ENCODE peak calls at places on chromosomes 4 and X, in seven cellular contexts. I, O, P, G, T, F and R are unnamed samples. For H3K9me3, the result is how much of the 10 kb centered on the place peaks cover.

GRCh38 chrX:110745288-110745687 is 50.3 kb downstream of the CHRDL1 start:
- DNase-seq in F (no peak), P (no peak), O (no peak), G (no peak), I (no peak), T (no peak), R (no peak)

GRCh38 chr4:77800483-77801259 is 18.5 kb downstream of the CNOT6L start:
- DNase-seq in O (no peak), I (no peak), T (no peak), F (no peak), P (no peak), G (peak), R (no peak)

GRCh38 chr4:128837198-128837597 is 27.7 kb downstream of the JADE1 start:
- DNase-seq in G (no peak), P (no peak), O (no peak), T (no peak), F (no peak), I (no peak), R (no peak)

GRCh38 chr4:74501579-74501978 is 56.6 kb downstream of the AREG start:
- DNase-seq in O (no peak), T (no peak), I (no peak), G (peak), F (no peak), P (no peak), R (no peak)

GRCh38 chr4:156991161-156991560 is 19.6 kb upstream of the PDGFC start:
- DNase-seq in O (no peak), G (no peak), F (no peak), I (no peak), T (no peak), P (no peak), R (no peak)

GRCh38 chr4:65566473-65566872 is 103.8 kb downstream of the EPHA5 start:
- DNase-seq in P (no peak), G (no peak), I (no peak), O (no peak), F (no peak), T (no peak), R (no peak)

GRCh38 chrX:129323115-129323514 is 200.2 kb downstream of the SMARCA1 start:
- DNase-seq in T (no peak), I (no peak), F (no peak), P (no peak), G (no peak), O (no peak), R (no peak)

GRCh38 chr4:137678796-137679195 is 146.5 kb upstream of the PCDH18 start:
- DNase-seq in O (no peak), G (peak), P (no peak), T (no peak), F (no peak), I (no peak), R (no peak)

GRCh38 chrX:54452920-54453319 is 12.7 kb downstream of the TSR2 start:
- DNase-seq in I (no peak), G (peak), F (peak), P (peak), O (peak), T (no peak), R (peak)

GRCh38 chr4:138919094-138919936 is 96.3 kb upstream of the NOCT start:
- DNase-seq in P (peak), O (peak), T (peak), I (peak), G (peak), F (peak), R (peak)

GRCh38 chr4:158033416-158033863 is 139.4 kb downstream of the GASK1B start:
- DNase-seq in P (no peak), O (no peak), T (no peak), F (no peak), G (peak), I (no peak), R (no peak)

GRCh38 chr4:2265113-2266110 is 3.5 kb upstream of the MXD4 start:
- DNase-seq in T (no peak), I (no peak), G (no peak), O (no peak), F (no peak), P (no peak), R (no peak)

GRCh38 chr4:137455647-137456321 is 76.5 kb downstream of the PCDH18 start:
- DNase-seq in O (no peak), T (no peak), I (no peak), P (no peak), F (no peak), G (no peak), R (no peak)

GRCh38 chrX:17535229-17535628 is 160.2 kb downstream of the NHS start:
- DNase-seq in P (peak), G (peak), I (peak), T (no peak), F (peak), O (peak), R (peak)

GRCh38 chr4:25177147-25177546 is 16.9 kb upstream of the SEPSECS start:
- DNase-seq in T (no peak), F (no peak), P (no peak), O (no peak), I (no peak), G (no peak), R (no peak)

GRCh38 chr4:25169446-25169845 is 9.2 kb upstream of the SEPSECS start:
- DNase-seq in T (no peak), P (no peak), F (no peak), G (no peak), I (no peak), O (no peak), R (no peak)

GRCh38 chr4:25174674-25175073 is 14.4 kb upstream of the SEPSECS start:
- DNase-seq in F (no peak), G (no peak), P (no peak), T (no peak), O (no peak), I (no peak), R (no peak)

GRCh38 chr4:25171451-25171850 is 11.2 kb upstream of the SEPSECS start:
- DNase-seq in T (no peak), F (no peak), I (no peak), O (no peak), G (no peak), P (no peak), R (no peak)

GRCh38 chr4:25172964-25173917 is 13.0 kb upstream of the SEPSECS start:
- DNase-seq in F (no peak), T (no peak), P (no peak), O (no peak), I (no peak), G (peak), R (no peak)
- TF ChIP-seq CTCF in F (no peak), T (no peak), P (peak), O (no peak), I (no peak), G (no peak), R (no peak)

GRCh38 chrX:47448165-47448806 is 34.7 kb downstream of the ZNF41 start:
- DNase-seq in F (no peak), P (no peak), O (no peak), G (no peak), I (no peak), T (no peak), R (no peak)
- H3K9me3 ChIP-seq in F (under half), P (under half), O (under half), G (under half), I (under half), T (under half), R (under half)

GRCh38 chr4:83961575-83961974 is 425.7 kb downstream of the GPAT3 start:
- DNase-seq in F (no peak), T (no peak), I (no peak), O (no peak), G (no peak), P (no peak), R (no peak)
- TF ChIP-seq CTCF in F (no peak), T (no peak), I (no peak), O (no peak), G (no peak), P (no peak), R (no peak)

GRCh38 chrX:153971632-153972367 is at the start of gene HCFC1:
- DNase-seq in O (peak), I (peak), F (peak), P (peak), T (peak), G (peak), R (peak)

GRCh38 chrX:153974003-153974725 is 1.6 kb downstream of the TMEM187 start:
- DNase-seq in F (no peak), O (no peak), T (peak), I (no peak), G (no peak), P (peak), R (no peak)

GRCh38 chrX:153971124-153971631 is 440 bp downstream of the HCFC1 start:
- DNase-seq in O (peak), F (peak), I (peak), T (peak), P (peak), G (peak), R (peak)

GRCh38 chrX:153973127-153974002 is 811 bp downstream of the TMEM187 start:
- DNase-seq in I (no peak), O (no peak), T (peak), G (no peak), P (peak), F (no peak), R (no peak)

GRCh38 chrX:153972368-153973126 is at the start of gene TMEM187:
- DNase-seq in T (peak), F (peak), O (peak), P (peak), I (peak), G (peak), R (peak)
- H3K9me3 ChIP-seq in T (under half), F (under half), O (under half), P (under half), I (under half), G (under half), R (under half)

GRCh38 chr4:173752610-173753009 is 222.6 kb upstream of the HAND2 start:
- DNase-seq in G (no peak), O (peak), T (no peak), F (peak), P (peak), I (peak), R (peak)
- TF ChIP-seq CTCF in G (peak), O (peak), T (no peak), F (peak), P (peak), I (no peak), R (peak)

GRCh38 chr4:42080284-42080683 is 72.2 kb downstream of the BEND4 start:
- DNase-seq in G (no peak), T (no peak), I (no peak), P (no peak), O (no peak), F (no peak), R (no peak)

GRCh38 chr4:42070463-42070862 is 80.1 kb downstream of the SLC30A9 start:
- DNase-seq in P (no peak), T (no peak), O (no peak), F (no peak), I (no peak), G (no peak), R (no peak)

GRCh38 chr4:42078184-42078801 is 74.2 kb downstream of the BEND4 start:
- DNase-seq in I (no peak), T (no peak), O (no peak), P (no peak), F (no peak), G (no peak), R (no peak)

GRCh38 chr4:42074294-42074693 is 78.2 kb downstream of the BEND4 start:
- DNase-seq in P (no peak), F (no peak), T (no peak), G (no peak), I (no peak), O (no peak), R (no peak)
- H3K9me3 ChIP-seq in P (under half), F (under half), T (under half), G (under half), I (under half), O (under half), R (under half)

DNA sequence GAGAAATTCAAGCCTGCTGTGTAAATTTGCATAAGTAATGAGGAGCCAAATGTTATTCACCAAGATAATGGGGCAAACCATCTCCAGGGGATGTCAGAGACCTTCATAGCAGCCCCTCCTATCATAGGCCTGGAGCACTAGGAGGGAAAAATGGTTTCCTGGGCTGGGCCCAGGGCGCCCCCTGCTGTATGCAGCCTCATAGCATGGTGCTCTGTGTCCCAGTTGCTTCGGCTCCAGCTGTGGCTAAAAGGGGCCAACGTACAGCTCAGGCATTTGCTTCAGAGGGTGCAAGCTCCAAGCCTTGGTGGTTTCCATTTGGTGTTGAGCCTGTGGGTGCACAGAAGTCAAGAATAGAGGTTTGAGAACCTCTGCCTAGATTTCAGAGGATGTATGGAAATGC is 859.3 kb downstream of the RPA4 start:
- DNase-seq in T (no peak), O (no peak), G (no peak), I (peak), F (no peak), P (peak), R (peak)
- TF ChIP-seq CTCF in T (no peak), O (peak), G (no peak), I (no peak), F (peak), P (peak), R (peak)

GRCh38 chr4:33714971-33715370 is 2529.3 kb downstream of the ARAP2 start:
- DNase-seq in T (no peak), G (no peak), P (no peak), F (no peak), O (no peak), I (no peak), R (no peak)

GRCh38 chr4:33715996-33716395 is 2528.3 kb downstream of the ARAP2 start:
- DNase-seq in I (no peak), O (no peak), F (no peak), T (no peak), P (no peak), G (peak), R (no peak)
- H3K9me3 ChIP-seq in I (under half), O (under half), F (under half), T (under half), P (under half), G (under half), R (under half)

GRCh38 chr4:90030953-90031352 is 96.2 kb upstream of the CCSER1 start:
- DNase-seq in G (no peak), I (no peak), T (no peak), F (peak), O (peak), P (peak), R (peak)
- TF ChIP-seq CTCF in G (no peak), I (peak), T (no peak), F (peak), O (no peak), P (peak), R (peak)

GRCh38 chr4:188147776-188148175 is 8.5 kb downstream of the TRIML1 start:
- DNase-seq in G (no peak), F (no peak), T (no peak), O (no peak), I (no peak), P (no peak), R (no peak)
- H3K9me3 ChIP-seq in G (under half), F (under half), T (under half), O (under half), I (under half), P (under half), R (under half)